ENCODE peak calls at places on chromosomes 11 and 22, in ten cellular contexts. One of them, this sample, is unnamed.

GRCh38 chr11:93031386-93031785 is 61.9 kb downstream of the MTNR1B start:
- DNase-seq in spleen: no peak
- DNase-seq in IMR-90: peak; percentile 82
- DNase-seq in PC-3: no peak
- DNase-seq in CD8-positive, alpha-beta memory T cell: no peak
- DNase-seq in GM23338: peak; percentile 61
- DNase-seq in cardiac muscle cell: no peak
- DNase-seq in left ventricle myocardium inferior: no peak
- DNase-seq in HCT116: no peak
- DNase-seq in heart left ventricle: no peak
- DNase-seq in this sample: peak; percentile 32

GRCh38 chr22:43110444-43110926 is at the start of gene BIK:
- DNase-seq in spleen: peak; percentile 84
- DNase-seq in IMR-90: no peak
- DNase-seq in PC-3: peak; percentile 44
- DNase-seq in CD8-positive, alpha-beta memory T cell: peak; percentile 64
- DNase-seq in GM23338: peak; percentile 92
- DNase-seq in cardiac muscle cell: peak; percentile 75
- DNase-seq in left ventricle myocardium inferior: peak; percentile 39
- DNase-seq in HCT116: no peak
- DNase-seq in heart left ventricle: no peak
- DNase-seq in this sample: peak; percentile 35

GRCh38 chr11:20134991-20135736 is 25.1 kb downstream of the DBX1 start:
- DNase-seq in spleen: no peak
- DNase-seq in IMR-90: no peak
- DNase-seq in PC-3: no peak
- DNase-seq in CD8-positive, alpha-beta memory T cell: no peak
- DNase-seq in GM23338: no peak
- DNase-seq in cardiac muscle cell: no peak
- DNase-seq in left ventricle myocardium inferior: no peak
- DNase-seq in HCT116: no peak
- DNase-seq in heart left ventricle: no peak
- DNase-seq in this sample: no peak

GRCh38 chr11:76208829-76209670 is 2.7 kb upstream of the WNT11 start:
- DNase-seq in spleen: peak; percentile 95
- DNase-seq in IMR-90: peak; percentile 12
- DNase-seq in PC-3: peak; percentile 73
- DNase-seq in CD8-positive, alpha-beta memory T cell: peak; percentile 86
- DNase-seq in GM23338: peak; percentile 89
- DNase-seq in cardiac muscle cell: peak; percentile 88
- DNase-seq in left ventricle myocardium inferior: peak; percentile 82
- DNase-seq in HCT116: no peak
- DNase-seq in heart left ventricle: peak; percentile 79
- DNase-seq in this sample: peak; percentile 72

GRCh38 chr22:50523806-50524663 is 1.4 kb downstream of the SCO2 start:
- DNase-seq in spleen: no peak
- DNase-seq in IMR-90: no peak
- DNase-seq in PC-3: no peak
- DNase-seq in CD8-positive, alpha-beta memory T cell: no peak
- DNase-seq in GM23338: no peak
- DNase-seq in cardiac muscle cell: no peak
- DNase-seq in left ventricle myocardium inferior: no peak
- DNase-seq in HCT116: no peak
- DNase-seq in heart left ventricle: no peak
- DNase-seq in this sample: no peak

GRCh38 chr11:35337136-35337918 is 82.0 kb downstream of the SLC1A2 start:
- DNase-seq in spleen: no peak
- DNase-seq in IMR-90: peak; percentile 99
- DNase-seq in PC-3: peak; percentile 97
- DNase-seq in CD8-positive, alpha-beta memory T cell: no peak
- DNase-seq in GM23338: peak; percentile 4
- DNase-seq in cardiac muscle cell: no peak
- DNase-seq in left ventricle myocardium inferior: no peak
- DNase-seq in HCT116: peak; percentile 97
- DNase-seq in heart left ventricle: no peak
- DNase-seq in this sample: peak; percentile 84

GRCh38 chr22:32326647-32327046 is 31.0 kb upstream of the RFPL3 start:
- DNase-seq in spleen: peak; percentile 43
- DNase-seq in IMR-90: no peak
- DNase-seq in PC-3: no peak
- DNase-seq in CD8-positive, alpha-beta memory T cell: no peak
- DNase-seq in GM23338: no peak
- DNase-seq in cardiac muscle cell: no peak
- DNase-seq in left ventricle myocardium inferior: no peak
- DNase-seq in HCT116: no peak
- DNase-seq in heart left ventricle: no peak
- DNase-seq in this sample: no peak

GRCh38 chr11:8297781-8298440 is 34.2 kb upstream of the LMO1 start:
- DNase-seq in spleen: peak; percentile 36
- DNase-seq in IMR-90: no peak
- DNase-seq in PC-3: no peak
- DNase-seq in CD8-positive, alpha-beta memory T cell: no peak
- DNase-seq in GM23338: no peak
- DNase-seq in cardiac muscle cell: no peak
- DNase-seq in left ventricle myocardium inferior: no peak
- DNase-seq in HCT116: no peak
- DNase-seq in heart left ventricle: no peak
- DNase-seq in this sample: no peak

GRCh38 chr11:2096001-2096918 is 42.9 kb downstream of the IGF2 start:
- DNase-seq in spleen: peak; percentile 59
- DNase-seq in IMR-90: peak; percentile 50
- DNase-seq in PC-3: no peak
- DNase-seq in CD8-positive, alpha-beta memory T cell: peak; percentile 23
- DNase-seq in GM23338: no peak
- DNase-seq in cardiac muscle cell: no peak
- DNase-seq in left ventricle myocardium inferior: no peak
- DNase-seq in HCT116: no peak
- DNase-seq in heart left ventricle: no peak
- DNase-seq in this sample: no peak

GRCh38 chr22:21047035-21047661 is 1.4 kb downstream of the LRRC74B start:
- DNase-seq in spleen: peak; percentile 41
- DNase-seq in IMR-90: no peak
- DNase-seq in PC-3: no peak
- DNase-seq in CD8-positive, alpha-beta memory T cell: no peak
- DNase-seq in GM23338: no peak
- DNase-seq in cardiac muscle cell: no peak
- DNase-seq in left ventricle myocardium inferior: no peak
- DNase-seq in HCT116: no peak
- DNase-seq in heart left ventricle: no peak
- DNase-seq in this sample: no peak

GRCh38 chr22:17803871-17804270 is 29.6 kb upstream of the BID start:
- DNase-seq in spleen: no peak
- DNase-seq in IMR-90: no peak
- DNase-seq in PC-3: no peak
- DNase-seq in CD8-positive, alpha-beta memory T cell: no peak
- DNase-seq in GM23338: no peak
- DNase-seq in cardiac muscle cell: no peak
- DNase-seq in left ventricle myocardium inferior: no peak
- DNase-seq in HCT116: no peak
- DNase-seq in heart left ventricle: no peak
- DNase-seq in this sample: no peak

GRCh38 chr11:125351045-125351867 is 144.8 kb downstream of the FEZ1 start:
- DNase-seq in spleen: peak; percentile 73
- DNase-seq in IMR-90: no peak
- DNase-seq in PC-3: no peak
- DNase-seq in CD8-positive, alpha-beta memory T cell: no peak
- DNase-seq in GM23338: peak; percentile 69
- DNase-seq in cardiac muscle cell: no peak
- DNase-seq in left ventricle myocardium inferior: no peak
- DNase-seq in HCT116: no peak
- DNase-seq in heart left ventricle: no peak
- DNase-seq in this sample: no peak

GRCh38 chr22:37456351-37456750 is 29.1 kb upstream of the ELFN2 start:
- DNase-seq in spleen: no peak
- DNase-seq in IMR-90: no peak
- DNase-seq in PC-3: no peak
- DNase-seq in CD8-positive, alpha-beta memory T cell: no peak
- DNase-seq in GM23338: no peak
- DNase-seq in cardiac muscle cell: no peak
- DNase-seq in left ventricle myocardium inferior: no peak
- DNase-seq in HCT116: no peak
- DNase-seq in heart left ventricle: no peak
- DNase-seq in this sample: no peak
- H3K27ac ChIP-seq in spleen: no peak overlapping the region
- H3K27ac ChIP-seq in IMR-90: no peak overlapping the region
- H3K27ac ChIP-seq in PC-3: peak overlapping the region; percentile 93
- H3K27ac ChIP-seq in CD8-positive, alpha-beta memory T cell: no peak overlapping the region
- H3K27ac ChIP-seq in GM23338: no peak overlapping the region
- H3K27ac ChIP-seq in cardiac muscle cell: no peak overlapping the region
- H3K27ac ChIP-seq in left ventricle myocardium inferior: no peak overlapping the region
- H3K27ac ChIP-seq in HCT116: peak overlapping the region; percentile 96
- H3K27ac ChIP-seq in heart left ventricle: no peak overlapping the region
- H3K27ac ChIP-seq in this sample: no peak overlapping the region

DNA sequence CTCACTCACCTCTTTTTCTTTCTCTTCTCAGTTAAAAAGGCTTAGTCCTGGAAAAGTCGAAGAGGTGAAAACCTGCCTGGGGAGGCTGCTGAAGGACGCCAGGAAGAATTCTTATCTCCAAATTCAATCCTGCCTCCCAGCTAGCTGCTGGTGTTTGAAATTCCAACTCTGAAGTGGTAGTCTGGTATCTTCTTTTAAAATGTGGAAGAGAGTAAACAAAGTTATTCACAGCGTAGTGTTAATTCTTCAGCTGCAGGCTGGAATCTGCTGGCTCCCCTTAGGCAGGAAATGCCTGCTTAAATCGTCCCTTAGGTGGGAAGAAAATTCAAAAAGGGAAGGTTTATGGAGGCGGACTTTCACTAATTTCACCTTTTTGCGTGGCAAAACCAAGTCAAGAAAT is 439.0 kb upstream of the CCDC90B start:
- DNase-seq in spleen: no peak
- DNase-seq in IMR-90: no peak
- DNase-seq in PC-3: no peak
- DNase-seq in CD8-positive, alpha-beta memory T cell: no peak
- DNase-seq in GM23338: peak; percentile 71
- DNase-seq in cardiac muscle cell: peak; percentile 19
- DNase-seq in left ventricle myocardium inferior: no peak
- DNase-seq in HCT116: no peak
- DNase-seq in heart left ventricle: no peak
- DNase-seq in this sample: peak; percentile 62
- H3K4me1 ChIP-seq in spleen: no peaks in the 10 kb centered on the region
- H3K4me1 ChIP-seq in IMR-90: no peaks in the 10 kb centered on the region
- H3K4me1 ChIP-seq in PC-3: no peaks in the 10 kb centered on the region
- H3K4me1 ChIP-seq in CD8-positive, alpha-beta memory T cell: no peaks in the 10 kb centered on the region
- H3K4me1 ChIP-seq in GM23338: peaks cover 49% of the 10 kb centered on the region
- H3K4me1 ChIP-seq in cardiac muscle cell: peaks cover 12% of the 10 kb centered on the region
- H3K4me1 ChIP-seq in left ventricle myocardium inferior: peaks cover 17% of the 10 kb centered on the region
- H3K4me1 ChIP-seq in HCT116: no peaks in the 10 kb centered on the region
- H3K4me1 ChIP-seq in heart left ventricle: peaks cover 8% of the 10 kb centered on the region
- H3K4me1 ChIP-seq in this sample: peaks cover 100% of the 10 kb centered on the region

DNA sequence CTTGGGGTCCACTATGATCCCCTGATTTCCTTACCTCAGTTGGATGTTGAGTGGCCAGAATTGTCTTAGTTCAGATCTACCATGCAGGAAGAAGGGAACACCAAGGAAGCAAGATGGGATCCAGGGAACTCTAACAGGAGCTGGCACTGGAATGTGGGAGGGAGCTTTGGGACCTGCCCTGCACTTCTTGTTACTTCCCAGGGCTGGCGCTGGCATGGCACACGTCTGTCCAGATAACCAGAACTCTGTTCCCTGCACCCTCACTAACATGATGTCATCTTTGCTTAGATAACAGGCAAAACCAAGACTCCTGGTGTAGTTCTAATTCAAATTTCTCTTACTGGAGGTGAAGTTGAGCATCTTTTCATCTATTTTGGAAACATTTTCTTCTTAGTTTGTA is 550.0 kb downstream of the MN1 start:
- DNase-seq in spleen: no peak
- DNase-seq in IMR-90: no peak
- DNase-seq in PC-3: no peak
- DNase-seq in CD8-positive, alpha-beta memory T cell: no peak
- DNase-seq in GM23338: no peak
- DNase-seq in cardiac muscle cell: no peak
- DNase-seq in left ventricle myocardium inferior: no peak
- DNase-seq in HCT116: no peak
- DNase-seq in heart left ventricle: no peak
- DNase-seq in this sample: no peak
- H3K27ac ChIP-seq in spleen: no peak overlapping the region
- H3K27ac ChIP-seq in IMR-90: no peak overlapping the region
- H3K27ac ChIP-seq in PC-3: no peak overlapping the region
- H3K27ac ChIP-seq in CD8-positive, alpha-beta memory T cell: no peak overlapping the region
- H3K27ac ChIP-seq in GM23338: no peak overlapping the region
- H3K27ac ChIP-seq in cardiac muscle cell: no peak overlapping the region
- H3K27ac ChIP-seq in left ventricle myocardium inferior: no peak overlapping the region
- H3K27ac ChIP-seq in HCT116: no peak overlapping the region
- H3K27ac ChIP-seq in heart left ventricle: no peak overlapping the region
- H3K27ac ChIP-seq in this sample: no peak overlapping the region

GRCh38 chr11:91871791-91872190 is 352.8 kb upstream of the FAT3 start:
- DNase-seq in spleen: no peak
- DNase-seq in IMR-90: no peak
- DNase-seq in PC-3: peak; percentile 74
- DNase-seq in CD8-positive, alpha-beta memory T cell: no peak
- DNase-seq in GM23338: no peak
- DNase-seq in cardiac muscle cell: no peak
- DNase-seq in left ventricle myocardium inferior: no peak
- DNase-seq in HCT116: no peak
- DNase-seq in heart left ventricle: no peak
- DNase-seq in this sample: peak; percentile 97

GRCh38 chr11:91869751-91870150 is 354.9 kb upstream of the FAT3 start:
- DNase-seq in spleen: no peak
- DNase-seq in IMR-90: no peak
- DNase-seq in PC-3: no peak
- DNase-seq in CD8-positive, alpha-beta memory T cell: no peak
- DNase-seq in GM23338: no peak
- DNase-seq in cardiac muscle cell: no peak
- DNase-seq in left ventricle myocardium inferior: no peak
- DNase-seq in HCT116: no peak
- DNase-seq in heart left ventricle: no peak
- DNase-seq in this sample: peak; percentile 97

GRCh38 chr11:91871048-91871447 is 353.6 kb upstream of the FAT3 start:
- DNase-seq in spleen: no peak
- DNase-seq in IMR-90: no peak
- DNase-seq in PC-3: no peak
- DNase-seq in CD8-positive, alpha-beta memory T cell: no peak
- DNase-seq in GM23338: no peak
- DNase-seq in cardiac muscle cell: no peak
- DNase-seq in left ventricle myocardium inferior: no peak
- DNase-seq in HCT116: no peak
- DNase-seq in heart left ventricle: no peak
- DNase-seq in this sample: no peak

GRCh38 chr11:91872216-91872615 is 352.4 kb upstream of the FAT3 start:
- DNase-seq in spleen: no peak
- DNase-seq in IMR-90: no peak
- DNase-seq in PC-3: no peak
- DNase-seq in CD8-positive, alpha-beta memory T cell: no peak
- DNase-seq in GM23338: no peak
- DNase-seq in cardiac muscle cell: peak; percentile 79
- DNase-seq in left ventricle myocardium inferior: no peak
- DNase-seq in HCT116: no peak
- DNase-seq in heart left ventricle: no peak
- DNase-seq in this sample: peak; percentile 84

DNA sequence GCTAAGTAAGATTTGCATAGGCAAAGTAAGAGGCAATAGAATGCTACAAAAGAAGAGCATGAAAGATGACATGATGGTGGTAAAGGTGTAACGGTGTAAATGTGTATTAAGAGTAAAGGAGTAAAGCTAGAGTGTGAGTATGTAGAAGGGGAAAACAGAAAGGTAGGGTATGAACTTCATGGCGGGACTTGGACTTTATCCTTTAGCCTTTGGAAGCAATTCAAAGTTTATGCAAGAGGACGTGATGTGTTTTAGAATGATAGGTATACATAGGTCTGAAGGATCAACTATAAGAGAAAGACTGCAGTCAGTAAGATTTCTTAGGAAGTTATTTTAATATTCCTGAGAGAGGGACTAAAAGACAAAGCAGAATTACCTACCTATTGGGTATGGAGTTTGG is 358.0 kb upstream of the FAT3 start:
- DNase-seq in spleen: no peak
- DNase-seq in IMR-90: no peak
- DNase-seq in PC-3: no peak
- DNase-seq in CD8-positive, alpha-beta memory T cell: no peak
- DNase-seq in GM23338: no peak
- DNase-seq in cardiac muscle cell: no peak
- DNase-seq in left ventricle myocardium inferior: no peak
- DNase-seq in HCT116: no peak
- DNase-seq in heart left ventricle: no peak
- DNase-seq in this sample: no peak
- H3K4me1 ChIP-seq in spleen: no peaks in the 10 kb centered on the region
- H3K4me1 ChIP-seq in IMR-90: no peaks in the 10 kb centered on the region
- H3K4me1 ChIP-seq in PC-3: peaks cover 18% of the 10 kb centered on the region
- H3K4me1 ChIP-seq in CD8-positive, alpha-beta memory T cell: no peaks in the 10 kb centered on the region
- H3K4me1 ChIP-seq in GM23338: no peaks in the 10 kb centered on the region
- H3K4me1 ChIP-seq in cardiac muscle cell: no peaks in the 10 kb centered on the region
- H3K4me1 ChIP-seq in left ventricle myocardium inferior: peaks cover 13% of the 10 kb centered on the region
- H3K4me1 ChIP-seq in HCT116: no peaks in the 10 kb centered on the region
- H3K4me1 ChIP-seq in heart left ventricle: no peaks in the 10 kb centered on the region
- H3K4me1 ChIP-seq in this sample: peaks cover 45% of the 10 kb centered on the region

This sample was measured in A673.